ENCODE peak calls at places on chromosome 18, in nine cellular contexts. I is HT-29; Y is hippocampal formation; R is activated CD4-positive, CD25-positive, alpha-beta regulatory T cell treated with anti-CD3 and anti-CD28 coated beads, Interleukin-2, amount 50 U/mL, for 72 hours; P is T-helper 17 cell; J is iris pigment epithelial cell; S is stromal cell of bone marrow; B is NCI-H82; Q is heart right ventricle. W is an unnamed sample.
A peak's percentile ranks its signal among the peaks of the same experiment; 100 is the strongest.

GRCh38 chr18:77329651-77330050 is 80.0 kb downstream of the GALR1 start:
- DNase-seq in R (no peak), Q (no peak), Y (no peak), P (no peak), S (no peak), B (no peak), I (no peak), J (no peak), W (no peak)

GRCh38 chr18:74579704-74580103 is 18.0 kb upstream of the ZNF407 start:
- DNase-seq in B (no peak), Q (no peak), S (no peak), Y (no peak), R (no peak), P (no peak), J (peak; percentile 6), I (no peak), W (no peak)

GRCh38 chr18:27419646-27420045 is 234.5 kb upstream of the CHST9 start:
- DNase-seq in J (no peak), B (no peak), I (no peak), Q (no peak), S (no peak), P (no peak), R (no peak), Y (no peak), W (no peak)

GRCh38 chr18:49225160-49225559 is 235.3 kb downstream of the DYM start:
- DNase-seq in B (no peak), S (peak; percentile 79), P (no peak), Q (no peak), J (no peak), R (no peak), Y (no peak), I (no peak), W (no peak)

GRCh38 chr18:55124078-55124477 is 164.8 kb upstream of the CCDC68 start:
- DNase-seq in P (no peak), R (no peak), B (no peak), Q (no peak), J (peak; percentile 54), I (no peak), S (peak; percentile 76), Y (no peak), W (no peak)

GRCh38 chr18:48359626-48360025 is 49.6 kb downstream of the ZBTB7C start:
- DNase-seq in S (no peak), J (no peak), P (no peak), I (no peak), R (no peak), Q (no peak), Y (no peak), B (no peak), W (no peak)

GRCh38 chr18:34626404-34627137 is 83.5 kb upstream of the DTNA start:
- DNase-seq in P (no peak), R (no peak), B (no peak), Q (no peak), Y (no peak), I (no peak), S (no peak), J (peak; percentile 77), W (no peak)

GRCh38 chr18:47574966-47575365 is 323.5 kb upstream of the SKOR2 start:
- DNase-seq in B (no peak), S (no peak), P (no peak), R (no peak), J (no peak), Y (no peak), Q (no peak), I (no peak), W (no peak)

GRCh38 chr18:370753-371615 is 103.1 kb upstream of the THOC1 start:
- DNase-seq in Y (no peak), Q (no peak), B (peak; percentile 42), P (no peak), J (no peak), I (no peak), S (no peak), R (no peak), W (no peak)

GRCh38 chr18:44708451-44709083 is 27.9 kb downstream of the SETBP1 start:
- DNase-seq in R (no peak), S (peak; percentile 40), P (no peak), Y (no peak), I (no peak), Q (no peak), B (no peak), J (peak; percentile 24), W (peak; percentile 32)

GRCh38 chr18:23883277-23883790 is 131.2 kb upstream of the TTC39C start:
- DNase-seq in J (peak; percentile 16), Q (no peak), Y (no peak), R (no peak), I (peak; percentile 47), S (no peak), P (no peak), B (no peak), W (peak; percentile 46)

GRCh38 chr18:13437801-13438506 is 219.4 kb downstream of the LDLRAD4 start:
- DNase-seq in P (peak; percentile 27), B (no peak), S (no peak), R (no peak), I (no peak), J (no peak), Y (no peak), Q (no peak), W (no peak)

GRCh38 chr18:36813111-36813752 is 15.6 kb downstream of the TPGS2 start:
- DNase-seq in J (no peak), S (no peak), I (no peak), Q (no peak), P (no peak), B (no peak), R (no peak), Y (no peak), W (no peak)

GRCh38 chr18:27863780-27864430 is 313.0 kb downstream of the CDH2 start:
- DNase-seq in S (no peak), Y (no peak), B (peak; percentile 85), P (no peak), Q (peak; percentile 8), R (no peak), I (no peak), J (no peak), W (no peak)

GRCh38 chr18:10020176-10020575 is 106.4 kb downstream of the VAPA start:
- DNase-seq in S (no peak), I (peak; percentile 34), R (no peak), Y (no peak), B (no peak), J (peak; percentile 53), P (no peak), Q (no peak), W (no peak)

GRCh38 chr18:45993441-45993840 is 26.3 kb upstream of the EPG5 start:
- DNase-seq in R (no peak), I (no peak), Y (no peak), P (no peak), B (no peak), Q (no peak), S (peak; percentile 54), J (peak; percentile 86), W (no peak)

GRCh38 chr18:43314931-43315330 is 37.6 kb upstream of the SYT4 start:
- DNase-seq in Y (no peak), B (no peak), S (no peak), Q (no peak), R (no peak), I (no peak), P (no peak), J (peak; percentile 6), W (no peak)

GRCh38 chr18:3115430-3116025 is 102.6 kb upstream of the LPIN2 start:
- DNase-seq in J (no peak), S (no peak), R (no peak), B (no peak), P (no peak), I (no peak), Q (no peak), Y (no peak), W (no peak)

GRCh38 chr18:37242091-37242490 is 323.5 kb downstream of the CELF4 start:
- DNase-seq in S (no peak), J (no peak), R (no peak), Y (no peak), I (no peak), Q (no peak), B (no peak), P (no peak), W (no peak)

GRCh38 chr18:80159713-80160636 is 50.9 kb downstream of the ADNP2 start:
- DNase-seq in Y (no peak), B (no peak), J (peak; percentile 31), S (no peak), I (no peak), R (peak; percentile 49), P (no peak), Q (peak; percentile 43), W (no peak)

GRCh38 chr18:63095768-63096167 is 223.8 kb downstream of the BCL2 start:
- DNase-seq in Q (no peak), R (no peak), Y (no peak), B (no peak), S (no peak), J (no peak), P (no peak), I (no peak), W (no peak)

GRCh38 chr18:3481696-3482210 is 31.8 kb downstream of the TGIF1 start:
- DNase-seq in J (peak; percentile 34), I (peak; percentile 77), Q (no peak), P (no peak), S (no peak), R (no peak), Y (no peak), B (peak; percentile 79), W (no peak)

GRCh38 chr18:12867724-12868123 is 16.3 kb downstream of the PTPN2 start:
- DNase-seq in P (no peak), S (no peak), Y (no peak), I (no peak), J (no peak), B (no peak), R (no peak), Q (no peak), W (no peak)

GRCh38 chr18:7034924-7035323 is 82.7 kb downstream of the LAMA1 start:
- DNase-seq in R (no peak), B (no peak), S (no peak), Q (no peak), Y (no peak), I (no peak), J (no peak), P (no peak), W (no peak)

GRCh38 chr18:45772081-45772480 is 48.1 kb downstream of the SLC14A1 start:
- DNase-seq in Y (no peak), S (no peak), I (no peak), P (no peak), B (peak; percentile 84), R (no peak), Q (no peak), J (no peak), W (no peak)

GRCh38 chr18:7946724-7947377 is 379.7 kb downstream of the PTPRM start:
- DNase-seq in Q (no peak), J (peak; percentile 90), P (no peak), B (peak; percentile 67), Y (peak; percentile 12), I (peak; percentile 35), S (peak; percentile 58), R (no peak), W (peak; percentile 41)

GRCh38 chr18:10232062-10232461 is 222.4 kb upstream of the APCDD1 start:
- DNase-seq in Q (no peak), I (no peak), Y (no peak), P (no peak), S (no peak), B (no peak), R (no peak), J (no peak), W (no peak)

GRCh38 chr18:43665239-43665788 is 388.0 kb upstream of the SYT4 start:
- DNase-seq in J (peak; percentile 97), S (peak; percentile 89), Y (no peak), P (no peak), I (no peak), B (no peak), Q (no peak), R (no peak), W (no peak)

GRCh38 chr18:55097406-55098170 is 138.3 kb upstream of the CCDC68 start:
- DNase-seq in I (peak; percentile 88), S (peak; percentile 33), Q (no peak), B (peak; percentile 33), J (peak; percentile 42), P (no peak), Y (no peak), R (no peak), W (no peak)

GRCh38 chr18:59040770-59041148 is 98.9 kb upstream of the SEC11C start:
- DNase-seq in J (no peak), P (no peak), I (no peak), Y (no peak), R (no peak), Q (no peak), S (no peak), B (no peak), W (no peak)

GRCh38 chr18:63320690-63321265 is 1.2 kb upstream of the BCL2 start:
- DNase-seq in R (peak; percentile 61), I (peak; percentile 11), B (peak; percentile 42), Y (peak; percentile 53), P (no peak), J (peak; percentile 28), Q (peak; percentile 34), S (no peak), W (peak; percentile 38)

W was measured in right cardiac atrium.